ENCODE peak calls at places on chromosomes 5 and 9, in ten cellular contexts. L is HCT116, R is fibroblast of mammary gland, G is GM12865, H is adrenal gland, A is brain microvascular endothelial cell, W is MM.1S, N is gastrocnemius medialis, S is left ventricle myocardium inferior, X is lower lobe of right lung. U is an unnamed sample.

GRCh38 chr9:135925496-135926133 is 18.3 kb upstream of the CAMSAP1 start:
- DNase-seq in W (no peak), G (peak), X (peak), H (no peak), A (no peak), N (no peak), S (no peak), R (peak), L (no peak), U (peak)

GRCh38 chr9:13351768-13352386 is 72.4 kb upstream of the MPDZ start:
- DNase-seq in S (no peak), L (peak), G (peak), R (peak), W (peak), X (no peak), A (peak), N (no peak), H (peak), U (no peak)

GRCh38 chr9:34127035-34127948 is 794 bp upstream of the DCAF12 start:
- DNase-seq in R (no peak), S (no peak), G (peak), N (no peak), H (no peak), W (no peak), X (no peak), A (no peak), L (no peak), U (no peak)

GRCh38 chr9:123684393-123685149 is 245.4 kb downstream of the DENND1A start:
- DNase-seq in A (no peak), L (no peak), W (peak), X (no peak), H (no peak), S (no peak), N (no peak), G (peak), R (no peak), U (no peak)

GRCh38 chr9:14103115-14103514 is 210.8 kb downstream of the NFIB start:
- DNase-seq in L (no peak), A (no peak), X (no peak), N (no peak), W (no peak), S (no peak), R (no peak), G (no peak), H (no peak), U (no peak)

GRCh38 chr9:93308676-93309075 is 124.7 kb downstream of the WNK2 start:
- DNase-seq in G (no peak), R (no peak), X (no peak), S (no peak), L (no peak), H (no peak), N (no peak), A (no peak), W (no peak), U (no peak)

GRCh38 chr9:132673355-132673754 is 3.1 kb downstream of the GTF3C4 start:
- DNase-seq in S (no peak), W (no peak), N (no peak), L (no peak), H (no peak), X (no peak), G (peak), A (peak), R (peak), U (no peak)

GRCh38 chr9:14710804-14711203 is 11.7 kb downstream of the CER1 start:
- DNase-seq in L (no peak), G (no peak), A (peak), W (no peak), S (no peak), R (peak), X (no peak), N (no peak), H (no peak), U (no peak)

GRCh38 chr5:115432691-115433090 is 111.9 kb downstream of the FEM1C start:
- DNase-seq in W (no peak), G (no peak), R (peak), X (no peak), H (no peak), L (no peak), A (no peak), S (no peak), N (no peak), U (no peak)

GRCh38 chr9:32128546-32128945 is 255.9 kb upstream of the ACO1 start:
- DNase-seq in A (no peak), X (no peak), G (no peak), N (no peak), H (no peak), L (no peak), W (no peak), R (no peak), S (no peak), U (no peak)

GRCh38 chr5:1542755-1543154 is 19.0 kb upstream of the LPCAT1 start:
- DNase-seq in L (peak), R (peak), N (no peak), H (no peak), W (no peak), A (no peak), X (peak), S (no peak), G (no peak), U (no peak)

GRCh38 chr5:159762921-159763320 is 153.4 kb upstream of the ADRA1B start:
- DNase-seq in H (no peak), N (no peak), A (no peak), L (no peak), W (no peak), G (no peak), S (no peak), R (no peak), X (no peak), U (no peak)

GRCh38 chr5:4905674-4906528 is 234.2 kb upstream of the ADAMTS16 start:
- DNase-seq in G (no peak), A (no peak), N (no peak), X (no peak), R (peak), W (no peak), S (peak), L (no peak), H (peak), U (no peak)

GRCh38 chr9:109239240-109239639 is 72.2 kb upstream of the FRRS1L start:
- DNase-seq in S (no peak), N (no peak), A (no peak), X (no peak), H (no peak), W (no peak), G (no peak), R (no peak), L (no peak), U (no peak)

GRCh38 chr9:87179556-87180340 is 232.4 kb upstream of the GAS1 start:
- DNase-seq in A (peak), H (no peak), N (no peak), G (peak), R (no peak), W (no peak), L (no peak), X (no peak), S (no peak), U (no peak)

GRCh38 chr5:109281136-109281690 is 128.6 kb downstream of the PJA2 start:
- DNase-seq in W (no peak), L (no peak), S (no peak), X (no peak), A (no peak), N (no peak), G (no peak), R (no peak), H (no peak), U (no peak)

GRCh38 chr9:115594551-115594950 is 476.6 kb upstream of the TNC start:
- DNase-seq in W (no peak), N (no peak), G (no peak), H (no peak), A (peak), S (no peak), X (no peak), R (peak), L (no peak), U (no peak)

GRCh38 chr5:113177225-113177624 is 200.6 kb downstream of the DCP2 start:
- DNase-seq in W (no peak), R (no peak), S (no peak), G (no peak), A (no peak), L (no peak), X (no peak), H (no peak), N (no peak), U (no peak)

GRCh38 chr5:65483474-65484346 is 2.0 kb upstream of the ADAMTS6 start:
- DNase-seq in R (peak), H (no peak), A (peak), W (peak), L (peak), X (no peak), S (no peak), N (no peak), G (peak), U (peak)

GRCh38 chr5:108003178-108003577 is 332.4 kb upstream of the EFNA5 start:
- DNase-seq in S (no peak), N (no peak), W (peak), A (peak), X (no peak), L (no peak), R (peak), H (peak), G (peak), U (peak)

GRCh38 chr5:169115725-169116124 is 185.2 kb downstream of the SLIT3 start:
- DNase-seq in H (no peak), R (no peak), N (no peak), X (no peak), A (no peak), L (no peak), G (no peak), S (no peak), W (no peak), U (no peak)

GRCh38 chr5:69416699-69417098 is 1.8 kb downstream of the MARVELD2 start:
- DNase-seq in N (no peak), S (no peak), A (no peak), R (no peak), X (no peak), W (no peak), L (no peak), G (no peak), H (no peak), U (no peak)

GRCh38 chr9:94545940-94546339 is 8.9 kb upstream of the PCAT7 start:
- DNase-seq in R (no peak), X (no peak), N (no peak), L (no peak), G (no peak), H (no peak), S (no peak), W (no peak), A (no peak), U (no peak)

DNA sequence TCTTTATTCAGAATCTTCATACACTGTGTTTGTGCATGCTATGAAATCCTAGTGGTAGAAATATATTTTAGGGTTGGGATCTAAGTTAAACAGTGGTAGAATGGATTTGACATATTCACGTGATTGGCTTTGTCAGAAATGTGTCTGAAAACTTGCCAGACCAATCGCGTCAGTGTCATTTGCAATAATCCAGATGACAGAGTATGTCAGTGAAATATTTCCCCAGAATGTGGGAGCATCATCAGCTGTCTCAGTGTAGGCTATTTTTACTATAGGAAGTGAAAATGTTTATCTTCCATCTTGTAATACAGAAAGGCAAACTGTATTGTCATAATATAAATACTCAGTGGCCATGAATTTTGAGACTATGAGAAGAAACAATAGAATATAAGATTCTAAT is 220.6 kb upstream of the EDIL3 start:
- DNase-seq in W (no peak), X (no peak), R (no peak), G (no peak), L (no peak), S (no peak), A (no peak), H (no peak), N (no peak), U (no peak)
- TF ChIP-seq CTCF in W (no peak), X (no peak), R (no peak), G (no peak), L (no peak), S (no peak), A (no peak), H (no peak), N (no peak), U (no peak)

GRCh38 chr9:114588671-114589526 is 1.3 kb downstream of the ATP6V1G1 start:
- DNase-seq in N (no peak), S (no peak), W (no peak), R (peak), A (peak), G (no peak), H (peak), L (no peak), X (no peak), U (no peak)

GRCh38 chr9:114583776-114584175 is 3.8 kb upstream of the ATP6V1G1 start:
- DNase-seq in G (no peak), N (no peak), X (no peak), R (no peak), S (no peak), W (no peak), L (no peak), A (no peak), H (no peak), U (no peak)

GRCh38 chr9:114588150-114588663 is 638 bp downstream of the ATP6V1G1 start:
- DNase-seq in H (peak), L (no peak), X (no peak), G (peak), N (no peak), R (peak), S (no peak), W (no peak), A (no peak), U (no peak)

GRCh38 chr9:114590328-114590727 is 2.8 kb downstream of the ATP6V1G1 start:
- DNase-seq in X (no peak), N (no peak), L (no peak), W (no peak), G (no peak), A (no peak), S (no peak), H (no peak), R (no peak), U (no peak)

DNA sequence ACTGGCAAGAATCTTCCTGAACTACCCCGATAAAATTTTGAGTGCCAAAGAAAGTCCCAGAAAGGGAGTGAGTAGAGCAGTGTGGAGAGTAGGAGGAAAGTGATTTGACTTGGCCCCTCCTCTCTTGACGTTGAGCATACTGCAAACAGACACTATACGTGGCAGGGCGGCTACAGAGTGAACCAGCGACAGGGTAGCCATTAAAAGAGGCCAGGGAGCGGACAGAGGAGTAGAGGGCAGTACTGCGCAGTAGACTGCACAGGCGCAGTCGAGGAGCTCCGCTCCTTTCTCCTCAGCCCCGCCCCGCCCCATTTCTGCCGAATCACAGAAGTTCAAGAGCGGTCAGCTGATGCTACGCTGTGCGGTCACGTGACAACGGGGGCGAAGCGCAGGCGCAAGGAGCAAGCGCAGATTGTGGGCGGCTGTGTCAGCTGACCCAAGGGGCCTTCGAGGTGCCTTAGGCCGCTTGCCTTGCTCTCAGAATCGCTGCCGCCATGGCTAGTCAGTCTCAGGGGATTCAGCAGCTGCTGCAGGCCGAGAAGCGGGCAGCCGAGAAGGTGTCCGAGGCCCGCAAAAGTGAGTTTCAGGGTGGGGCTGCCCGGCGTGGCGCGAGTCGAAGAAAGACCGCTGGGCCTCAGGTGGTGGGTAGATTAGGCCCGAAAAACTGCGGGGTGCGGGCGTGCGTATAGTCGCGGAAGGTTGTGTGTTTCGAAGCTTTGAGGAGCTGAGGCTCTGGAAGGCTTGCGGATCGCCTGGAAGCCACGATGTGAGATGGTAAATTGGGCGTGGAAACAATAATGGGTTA is at the start of gene ATP6V1G1:
- DNase-seq in G (peak), S (peak), W (peak), A (peak), R (peak), X (peak), N (peak), L (peak), H (peak), U (peak)
- TF ChIP-seq CTCF in G (no peak), S (peak), W (no peak), A (no peak), R (peak), X (peak), N (no peak), L (no peak), H (no peak), U (no peak)

DNA sequence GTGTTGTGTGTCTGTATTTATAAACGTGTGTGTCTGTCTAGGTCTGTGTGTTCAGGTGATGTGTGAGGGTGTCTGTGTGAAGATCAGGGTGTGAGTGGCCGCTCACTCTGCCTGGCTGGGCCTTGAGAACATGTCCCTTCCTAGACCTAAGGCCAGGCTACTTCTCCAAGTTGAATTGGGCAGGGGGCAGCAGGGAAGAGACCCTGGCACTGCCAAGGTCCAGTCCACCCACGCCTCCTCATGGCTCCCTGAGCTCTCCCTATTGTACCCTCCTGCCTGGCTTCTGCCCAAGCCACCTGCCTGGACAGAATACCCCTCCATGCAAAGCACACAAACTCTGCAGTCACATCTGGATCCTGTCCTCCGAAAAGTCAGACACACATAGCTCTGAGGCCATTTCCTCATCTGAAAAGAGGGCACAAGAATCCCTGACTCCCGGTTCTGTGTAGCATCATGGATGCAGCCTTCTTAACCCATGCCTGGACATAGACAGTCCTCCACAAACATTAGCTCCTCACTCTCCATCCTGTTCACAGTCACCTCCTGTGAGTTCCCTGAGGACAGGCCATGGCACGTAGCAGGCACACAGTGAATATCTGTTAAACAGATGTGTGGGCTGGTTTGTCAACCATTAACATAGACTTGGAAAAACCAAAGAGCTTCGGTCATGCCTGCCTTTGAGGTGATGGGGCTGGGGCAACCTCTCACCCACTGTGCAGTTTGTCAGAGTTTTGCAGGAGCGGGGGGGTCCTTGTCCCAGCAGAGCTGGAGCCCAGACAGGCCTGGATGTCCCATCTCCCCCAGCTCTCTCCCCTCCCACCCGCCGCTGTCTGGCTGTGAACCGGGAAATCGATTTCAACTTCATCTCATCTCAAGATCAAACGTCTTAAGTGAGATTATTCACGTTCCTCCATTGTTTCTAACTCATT is 167.8 kb upstream of the MVB12B start:
- DNase-seq in A (no peak), N (no peak), H (no peak), W (no peak), G (no peak), R (no peak), X (no peak), S (no peak), L (no peak), U (peak)
- TF ChIP-seq CTCF in A (no peak), N (no peak), H (no peak), W (no peak), G (no peak), R (no peak), X (no peak), S (no peak), L (no peak), U (no peak)

GRCh38 chr9:107488400-107489143 is 997 bp downstream of the KLF4 start:
- DNase-seq in X (peak), R (peak), W (no peak), A (peak), H (peak), L (no peak), N (peak), G (peak), S (peak), U (peak)
- TF ChIP-seq CTCF in X (no peak), R (no peak), W (no peak), A (no peak), H (no peak), L (no peak), N (no peak), G (no peak), S (no peak), U (no peak)

DNA sequence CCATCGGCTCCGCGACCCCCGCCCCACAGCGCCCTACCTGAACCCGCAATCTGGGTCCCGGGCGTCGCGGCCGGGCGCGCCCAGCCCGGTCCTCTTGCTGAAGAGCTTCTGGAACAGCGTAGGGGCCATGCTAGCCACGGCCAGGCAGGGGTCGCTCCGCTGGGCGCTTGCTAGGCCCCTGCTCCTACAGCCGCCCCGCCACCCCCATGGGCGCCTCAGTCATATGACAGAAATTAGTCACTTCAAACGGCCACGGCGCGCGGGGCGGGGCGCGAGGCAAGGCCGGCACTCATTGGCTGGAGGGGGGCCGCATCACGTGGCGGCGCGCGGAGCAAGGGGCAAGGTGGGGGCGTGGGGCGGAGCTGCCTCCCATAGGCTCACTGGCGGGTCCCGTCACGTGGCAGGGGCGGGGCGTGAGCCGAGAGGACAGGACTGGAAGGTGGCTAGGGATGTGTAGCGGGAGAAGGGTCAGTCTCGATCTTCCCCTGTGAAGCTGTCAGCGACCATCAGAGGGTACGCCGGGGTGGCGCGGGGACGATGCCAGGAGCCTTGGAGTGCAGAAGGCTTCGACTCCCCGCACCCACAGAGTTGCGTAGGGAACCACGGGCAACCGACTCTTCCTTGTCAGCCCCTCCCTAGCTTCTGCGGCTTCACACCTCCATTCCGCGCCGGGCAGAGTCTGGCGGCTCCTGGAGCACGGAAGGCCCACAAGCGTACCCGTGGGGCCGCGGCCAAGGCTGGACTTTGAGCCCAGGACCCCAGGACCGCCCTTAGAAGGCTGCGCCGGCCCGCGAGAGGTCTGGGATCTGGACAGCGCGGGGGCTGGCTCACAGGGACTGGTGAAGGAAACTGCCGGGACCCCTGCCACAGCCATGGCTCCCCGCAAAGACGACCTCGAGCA is at the start of gene FNIP1:
- DNase-seq in X (peak), H (peak), W (peak), A (peak), G (peak), L (peak), S (peak), N (peak), R (peak), U (peak)
- TF ChIP-seq CTCF in X (no peak), H (no peak), W (no peak), A (peak), G (no peak), L (no peak), S (no peak), N (peak), R (no peak), U (no peak)

U was measured in GM13976.